ENCODE peak calls at places on chromosomes 5 and 9, in four cellular contexts. Q, T, I and Z are unnamed samples.

GRCh38 chr9:134707731-134708671 is 66.4 kb downstream of the COL5A1 start:
- DNase-seq in Q (no peak), T (no peak), I (no peak), Z (no peak)

GRCh38 chr5:176653401-176653800 is 6.1 kb downstream of the TSPAN17 start:
- DNase-seq in Q (no peak), T (no peak), I (no peak), Z (no peak)

GRCh38 chr9:16136961-16137360 is 584.1 kb downstream of the CCDC171 start:
- DNase-seq in Q (no peak), T (peak; percentile 71), I (no peak), Z (no peak)

GRCh38 chr5:54180616-54181015 is 129.8 kb downstream of the ARL15 start:
- DNase-seq in Q (no peak), T (peak; percentile 12), I (no peak), Z (no peak)

GRCh38 chr5:7869474-7870136 is 657 bp downstream of the MTRR start:
- DNase-seq in Q (peak; percentile 10), T (no peak), I (no peak), Z (no peak)

GRCh38 chr9:82410306-82410705 is 421.7 kb downstream of the SPATA31D1 start:
- DNase-seq in Q (no peak), T (no peak), I (no peak), Z (no peak)

GRCh38 chr5:36367524-36367923 is 65.8 kb upstream of the RANBP3L start:
- DNase-seq in Q (no peak), T (peak; percentile 64), I (no peak), Z (no peak)

GRCh38 chr9:114366334-114367128 is 21.3 kb downstream of the AKNA start:
- DNase-seq in Q (peak; percentile 32), T (peak; percentile 92), I (no peak), Z (peak; percentile 74)

GRCh38 chr9:27247756-27248155 is 49.2 kb downstream of the EQTN start:
- DNase-seq in Q (no peak), T (peak; percentile 82), I (no peak), Z (no peak)

GRCh38 chr9:124296094-124296493 is 38.3 kb downstream of the NEK6 start:
- DNase-seq in Q (no peak), T (no peak), I (no peak), Z (no peak)

GRCh38 chr5:170603101-170603500 is 99.3 kb downstream of the KCNIP1 start:
- DNase-seq in Q (no peak), T (no peak), I (no peak), Z (no peak)

GRCh38 chr9:137589441-137590122 is 730 bp downstream of the ZMYND19 start:
- DNase-seq in Q (peak; percentile 8), T (peak; percentile 23), I (no peak), Z (no peak)

GRCh38 chr5:161314033-161314432 is 232.5 kb downstream of the GABRB2 start:
- DNase-seq in Q (no peak), T (no peak), I (no peak), Z (no peak)

GRCh38 chr5:14305045-14305444 is 161.9 kb downstream of the TRIO start:
- DNase-seq in Q (no peak), T (peak; percentile 86), I (no peak), Z (no peak)

GRCh38 chr9:122453677-122454135 is 24.0 kb downstream of the OR1J1 start:
- DNase-seq in Q (no peak), T (no peak), I (no peak), Z (no peak)

GRCh38 chr5:107104774-107105050 is 566.0 kb downstream of the EFNA5 start:
- DNase-seq in Q (no peak), T (no peak), I (no peak), Z (no peak)

GRCh38 chr9:128887914-128888350 is 6.0 kb downstream of the LRRC8A start:
- DNase-seq in Q (no peak), T (peak; percentile 78), I (no peak), Z (no peak)

GRCh38 chr9:125902224-125902623 is 155.1 kb downstream of the PBX3 start:
- DNase-seq in Q (no peak), T (no peak), I (no peak), Z (no peak)

GRCh38 chr9:34898846-34899245 is 59.2 kb upstream of the PHF24 start:
- DNase-seq in Q (no peak), T (no peak), I (no peak), Z (no peak)

GRCh38 chr9:112241491-112241890 is 66.4 kb upstream of the SUSD1 start:
- DNase-seq in Q (no peak), T (peak; percentile 35), I (no peak), Z (no peak)